ENCODE peak calls at places on chromosomes 1 and 21, in four cellular contexts. E is GM12865, X is thoracic aorta, M is BE2C. V is an unnamed sample.

GRCh38 chr1:183244466-183244865 is 58.4 kb downstream of the LAMC2 start:
- DNase-seq in E (no peak), X (no peak), M (no peak), V (no peak)

GRCh38 chr1:181099152-181100014 is 10.9 kb downstream of the IER5 start:
- DNase-seq in E (peak), X (no peak), M (no peak), V (peak)

GRCh38 chr1:94666797-94667196 is 125.2 kb upstream of the F3 start:
- DNase-seq in E (no peak), X (no peak), M (no peak), V (no peak)

GRCh38 chr1:82086739-82087138 is 286.0 kb downstream of the ADGRL2 start:
- DNase-seq in E (no peak), X (no peak), M (no peak), V (no peak)

GRCh38 chr1:239711768-239712167 is 325.4 kb downstream of the CHRM3 start:
- DNase-seq in E (no peak), X (no peak), M (no peak), V (no peak)

GRCh38 chr1:66464802-66465201 is 69.2 kb upstream of the SGIP1 start:
- DNase-seq in E (no peak), X (no peak), M (no peak), V (no peak)

GRCh38 chr1:87450136-87450535 is 121.5 kb downstream of the LMO4 start:
- DNase-seq in E (peak), X (no peak), M (no peak), V (no peak)

GRCh38 chr21:18373631-18374030 is 30.0 kb downstream of the TMPRSS15 start:
- DNase-seq in E (no peak), X (no peak), M (no peak), V (no peak)

GRCh38 chr1:165073402-165074007 is 283.0 kb downstream of the LMX1A start:
- DNase-seq in E (peak), X (no peak), M (peak), V (no peak)

GRCh38 chr1:153533689-153534201 is 2.0 kb downstream of the S100A6 start:
- DNase-seq in E (no peak), X (peak), M (peak), V (no peak)

GRCh38 chr1:14924012-14924452 is 229.5 kb upstream of the TMEM51 start:
- DNase-seq in E (peak), X (no peak), M (peak), V (no peak)

GRCh38 chr1:226945106-226945857 is 5.2 kb downstream of the COQ8A start:
- DNase-seq in E (no peak), X (no peak), M (no peak), V (no peak)

GRCh38 chr21:36692125-36692843 is 6.6 kb upstream of the SIM2 start:
- DNase-seq in E (no peak), X (no peak), M (no peak), V (no peak)

GRCh38 chr1:179937668-179938259 is 16.8 kb upstream of the CEP350 start:
- DNase-seq in E (no peak), X (no peak), M (no peak), V (no peak)

GRCh38 chr1:231748744-231749143 is 122.2 kb downstream of the DISC1 start:
- DNase-seq in E (no peak), X (no peak), M (peak), V (no peak)

GRCh38 chr1:14365226-14365994 is 233.1 kb upstream of the KAZN start:
- DNase-seq in E (no peak), X (no peak), M (no peak), V (no peak)

GRCh38 chr1:175678471-175678870 is 64.9 kb downstream of the TNR start:
- DNase-seq in E (no peak), X (no peak), M (no peak), V (no peak)

GRCh38 chr1:40817791-40818263 is 34.2 kb downstream of the KCNQ4 start:
- DNase-seq in E (peak), X (no peak), M (no peak), V (no peak)

GRCh38 chr1:21599402-21599801 is 69.8 kb downstream of the RAP1GAP start:
- DNase-seq in E (no peak), X (no peak), M (no peak), V (no peak)
- H3K4me3 ChIP-seq in E (no peak), X (no peak), M (no peak), V (no peak)

DNA sequence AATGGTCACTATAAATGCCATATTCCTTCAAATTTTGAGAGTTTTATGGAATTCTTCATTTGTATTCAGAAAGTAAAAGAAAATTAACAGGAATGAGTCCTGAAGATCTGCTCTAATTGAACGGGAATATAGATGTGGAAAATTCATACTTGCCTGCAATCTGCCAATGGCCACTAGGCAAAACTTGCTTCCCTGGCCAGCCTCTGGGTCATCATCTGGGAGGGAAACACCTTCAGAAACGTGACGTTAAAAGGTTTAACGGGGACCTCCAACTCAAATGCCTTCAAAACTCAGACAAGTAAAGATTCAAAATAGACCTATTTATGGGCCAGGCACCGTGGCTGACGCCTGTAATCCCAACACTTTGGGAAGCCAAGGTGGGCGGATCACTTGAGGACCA is 21.7 kb upstream of the CTSK start:
- DNase-seq in E (no peak), X (no peak), M (no peak), V (no peak)
- TF ChIP-seq CTCF in E (peak), X (peak), M (peak), V (peak)

DNA sequence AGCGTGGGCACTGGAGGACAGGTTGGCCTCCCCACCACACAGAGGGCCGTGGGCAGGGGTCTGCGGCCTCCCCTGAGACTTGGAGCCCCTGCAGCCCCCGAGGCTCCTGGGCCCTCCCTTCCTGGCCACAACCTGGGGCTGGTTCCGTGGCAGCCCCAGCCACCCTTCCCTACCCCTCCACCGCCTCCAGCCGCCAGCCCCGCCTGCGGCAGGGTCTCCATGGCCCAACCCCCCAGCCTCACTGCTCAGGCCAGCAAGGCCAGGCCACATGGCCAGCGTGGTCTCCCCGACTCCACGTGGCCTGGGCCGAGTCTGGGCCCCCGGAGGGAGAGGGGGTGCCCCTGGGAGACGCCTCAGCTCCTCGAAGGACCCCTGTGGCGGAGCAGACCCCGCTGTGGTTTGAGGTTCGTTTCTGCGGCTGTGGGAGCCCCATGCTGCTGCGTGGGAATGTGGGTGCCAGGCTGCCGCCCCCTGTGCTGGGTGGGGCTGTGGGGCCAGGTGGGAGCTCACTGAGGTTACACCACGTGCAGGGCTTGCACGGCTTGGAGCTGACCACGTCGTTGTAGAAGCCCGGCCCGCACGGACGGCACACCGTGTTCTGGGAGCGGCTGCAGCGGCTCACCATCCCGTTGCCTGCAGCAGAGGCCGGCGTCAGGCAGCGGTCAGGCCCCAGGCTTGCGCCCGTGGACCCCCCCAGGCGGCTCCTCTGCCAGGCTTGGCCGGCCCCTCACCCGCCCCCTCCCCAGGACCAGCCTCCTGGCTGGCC is 617 bp downstream of the TNFRSF4 start:
- DNase-seq in E (no peak), X (no peak), M (peak), V (no peak)
- H3K4me3 ChIP-seq in E (no peak), X (peak), M (no peak), V (no peak)

DNA sequence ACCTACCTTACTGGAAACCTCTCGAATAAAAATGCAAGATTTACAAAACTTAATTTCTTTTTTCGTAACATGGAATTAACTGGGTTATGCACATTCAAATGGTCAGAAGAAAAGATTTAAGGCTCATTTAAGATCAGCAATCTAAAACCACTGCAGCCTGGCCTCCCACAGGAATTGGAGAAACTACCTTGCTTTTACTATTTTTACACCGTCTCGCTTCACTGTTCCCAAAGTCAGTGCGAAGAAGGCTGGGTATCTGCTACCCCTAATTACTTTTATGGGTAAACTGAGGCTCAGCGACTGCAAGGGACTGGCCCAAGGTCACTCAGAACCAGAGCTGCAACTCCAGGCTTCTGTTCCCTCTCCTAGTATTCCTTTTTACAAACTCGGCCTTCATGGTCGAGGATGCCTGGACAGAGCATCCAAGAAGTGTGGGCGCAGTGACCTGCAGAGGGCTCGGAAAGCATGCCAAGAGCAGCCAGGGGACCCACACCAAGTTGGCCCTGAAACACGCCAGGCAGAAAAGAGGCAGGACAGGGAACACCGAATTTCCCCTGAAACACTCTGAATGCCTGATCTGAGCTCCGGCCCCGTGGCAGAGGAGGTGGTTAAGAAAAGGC is 931 bp downstream of the PAXBP1 start:
- DNase-seq in E (peak), X (no peak), M (no peak), V (no peak)
- TF ChIP-seq CTCF in E (no peak), X (no peak), M (peak), V (no peak)

GRCh38 chr1:32208463-32208862 is 426 bp upstream of the DCDC2B start:
- DNase-seq in E (no peak), X (no peak), M (no peak), V (no peak)

GRCh38 chr1:32208891-32209309 is at the start of gene DCDC2B:
- DNase-seq in E (no peak), X (no peak), M (peak), V (no peak)

GRCh38 chr1:32201011-32201855 is 838 bp downstream of the CCDC28B start:
- DNase-seq in E (peak), X (no peak), M (peak), V (peak)

GRCh38 chr1:32204943-32205361 is 519 bp upstream of the IQCC start:
- DNase-seq in E (no peak), X (no peak), M (no peak), V (no peak)

DNA sequence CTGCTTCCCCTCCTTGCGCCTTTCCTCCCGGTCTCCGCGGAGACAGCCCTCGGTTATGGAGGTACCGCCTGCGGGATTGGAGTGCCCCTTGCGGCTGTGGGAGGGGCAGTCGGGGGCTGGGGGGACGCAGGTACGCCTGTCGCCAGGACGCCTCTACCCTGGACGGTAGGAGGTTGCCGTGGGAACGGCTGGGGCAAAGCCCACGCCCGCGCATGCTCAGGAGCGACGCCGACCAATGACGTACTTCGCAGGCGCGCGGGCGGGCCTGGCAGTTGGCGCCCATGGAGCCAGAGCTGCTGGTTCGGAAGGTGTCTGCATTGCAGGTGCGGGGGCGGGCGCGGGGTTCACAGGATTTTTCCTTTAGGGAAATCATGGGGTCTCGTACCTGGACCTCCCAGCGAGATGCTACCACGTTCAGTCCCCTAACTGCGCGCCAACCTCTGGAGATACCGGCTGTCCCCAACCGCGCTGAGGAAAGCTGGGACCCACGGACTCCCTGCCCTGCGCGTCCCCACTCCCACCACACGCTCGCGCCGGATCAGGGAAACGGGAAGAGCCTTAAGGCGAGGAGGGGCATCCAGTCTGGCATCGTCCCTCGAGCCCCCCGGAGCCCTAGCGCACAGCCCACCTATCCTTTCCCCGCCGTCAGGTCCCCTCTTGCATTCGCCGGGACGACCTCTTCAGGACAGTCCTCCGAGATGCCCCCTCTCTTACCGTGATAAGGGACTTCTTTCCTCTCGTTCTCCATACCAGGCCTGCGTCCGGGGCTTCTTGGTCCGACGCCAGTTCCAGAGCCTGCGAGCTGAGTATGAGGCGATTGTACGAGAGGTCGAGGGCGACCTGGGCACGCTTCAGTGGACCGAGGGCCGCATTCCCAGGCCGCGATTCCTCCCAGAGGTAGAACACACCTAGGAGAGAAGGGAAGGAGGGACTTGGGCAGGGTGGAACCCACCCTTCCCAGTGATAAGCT is at the start of gene IQCC:
- DNase-seq in E (peak), X (peak), M (peak), V (peak)
- H3K4me3 ChIP-seq in E (peak), X (peak), M (peak), V (peak)

GRCh38 chr1:148333875-148334338 is 149.2 kb downstream of the PPIAL4G start:
- DNase-seq in E (no peak), X (no peak), M (no peak), V (no peak)

GRCh38 chr1:148328884-148329283 is 154.2 kb downstream of the PPIAL4G start:
- DNase-seq in E (no peak), X (no peak), M (no peak), V (no peak)

DNA sequence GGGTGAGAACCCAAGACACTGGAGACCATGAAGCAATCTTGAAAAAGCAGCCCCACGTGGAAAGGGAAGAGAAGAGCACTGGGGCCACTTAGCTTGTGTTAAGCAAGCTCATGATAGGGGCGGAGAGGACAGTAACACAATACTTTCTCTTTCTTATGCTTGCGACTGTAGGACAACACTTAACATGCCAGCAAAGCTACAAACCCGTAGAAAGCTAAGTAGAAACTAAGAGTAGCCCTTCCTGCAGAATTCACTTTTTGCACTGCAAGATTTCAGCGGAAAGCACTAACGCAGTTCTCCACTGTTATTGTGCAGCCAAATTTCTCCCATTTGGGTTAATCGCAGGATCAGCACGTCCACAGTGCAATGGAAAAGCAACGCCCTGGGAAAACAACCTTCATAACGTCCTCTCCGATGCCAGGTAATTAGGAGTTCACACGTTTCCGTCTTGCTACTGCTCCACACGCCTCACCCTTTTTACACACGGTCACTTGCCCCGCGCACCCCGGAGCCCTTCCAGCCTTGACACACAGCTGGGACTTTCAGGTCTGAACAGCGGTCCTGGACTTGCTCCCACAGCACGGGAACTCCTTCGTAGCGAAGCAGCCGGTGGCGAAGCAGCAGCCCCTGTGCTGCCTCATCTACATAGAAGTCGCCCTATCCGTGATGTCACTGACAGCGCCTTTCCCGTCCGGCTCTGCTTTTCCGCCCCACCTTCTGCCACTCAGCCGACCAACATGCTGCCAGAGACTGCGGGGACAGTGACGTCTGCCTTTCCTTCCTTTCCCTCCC is 148.6 kb downstream of the PPIAL4G start:
- DNase-seq in E (peak), X (peak), M (peak), V (peak)
- TF ChIP-seq CTCF in E (no peak), X (no peak), M (no peak), V (peak)

DNA sequence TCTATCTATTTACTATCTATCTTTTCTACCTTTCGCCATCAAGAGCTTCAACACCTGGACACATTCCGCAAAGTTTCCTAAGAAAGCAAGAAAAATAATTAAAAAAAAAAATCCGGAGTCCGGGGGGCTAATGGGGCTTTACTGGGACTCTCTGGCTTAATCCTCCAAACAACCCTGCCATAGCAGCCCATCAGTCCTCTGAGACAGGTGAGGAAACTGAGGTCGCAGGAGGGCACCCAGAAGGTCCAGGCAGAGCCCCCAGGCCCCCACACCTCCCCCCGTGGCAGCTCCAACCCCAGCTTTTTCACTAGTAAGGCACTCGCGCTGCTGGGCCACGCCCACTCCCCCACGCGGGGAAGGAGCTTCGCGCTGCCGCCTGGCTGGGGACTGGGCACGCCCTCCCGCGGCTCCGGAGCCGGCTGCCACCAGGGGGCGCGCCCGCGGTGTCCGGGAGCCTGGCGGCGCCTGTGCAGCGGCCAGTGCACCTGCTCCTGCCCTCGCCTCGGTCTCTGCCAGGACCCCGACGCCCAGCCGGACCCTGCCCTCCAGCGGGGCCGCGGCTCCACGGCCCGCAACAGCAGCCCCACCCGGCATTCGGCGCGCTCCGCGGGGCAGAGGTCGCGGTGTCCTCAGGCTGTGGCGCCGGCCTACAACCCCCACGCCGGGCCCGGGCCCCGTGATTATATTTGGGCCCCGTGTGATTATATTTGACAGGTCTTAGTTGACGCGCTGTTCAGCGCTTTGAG is 54.1 kb upstream of the SAMD11 start:
- DNase-seq in E (peak), X (no peak), M (peak), V (no peak)
- H3K4me3 ChIP-seq in E (no peak), X (peak), M (no peak), V (no peak)

DNA sequence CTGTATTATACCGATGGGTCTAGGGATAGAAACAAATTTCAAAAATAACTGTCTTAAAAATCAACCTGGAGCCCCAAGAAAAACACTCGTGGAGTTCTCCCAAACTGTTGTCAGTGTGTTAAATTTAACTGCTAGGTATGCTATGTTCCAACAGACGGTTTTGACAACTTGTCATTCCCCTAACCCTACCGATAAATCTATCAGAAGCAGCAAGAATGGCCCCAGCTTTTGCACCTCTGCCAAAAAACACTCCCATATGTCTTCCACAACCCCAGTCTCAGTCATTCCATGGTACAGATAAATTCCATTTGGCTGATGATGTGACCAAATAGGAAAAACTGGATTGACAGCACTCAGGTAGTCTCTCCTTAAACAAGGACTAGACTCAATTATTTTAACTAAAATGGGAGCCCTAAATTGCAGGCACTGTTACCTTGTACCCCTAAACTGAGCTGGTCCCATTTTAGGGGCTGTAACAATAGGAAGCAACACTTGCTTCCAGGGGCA is 4.9 kb downstream of the UCHL5 start:
- DNase-seq in E (no peak), X (no peak), M (no peak), V (no peak)
- TF ChIP-seq CTCF in E (no peak), X (no peak), M (no peak), V (no peak)

GRCh38 chr1:206110161-206110560 is 7.0 kb downstream of the AVPR1B start:
- DNase-seq in E (no peak), X (no peak), M (no peak), V (no peak)

GRCh38 chr1:206110820-206111219 is 6.4 kb downstream of the AVPR1B start:
- DNase-seq in E (no peak), X (no peak), M (no peak), V (no peak)

GRCh38 chr1:206114692-206115430 is 2.3 kb downstream of the AVPR1B start:
- DNase-seq in E (no peak), X (no peak), M (no peak), V (no peak)

GRCh38 chr1:206111528-206111927 is 5.7 kb downstream of the AVPR1B start:
- DNase-seq in E (no peak), X (no peak), M (no peak), V (no peak)

GRCh38 chr1:206112600-206113301 is 4.4 kb downstream of the AVPR1B start:
- DNase-seq in E (no peak), X (no peak), M (no peak), V (no peak)
- H3K4me3 ChIP-seq in E (no peak), X (no peak), M (no peak), V (no peak)

V was measured in GM12864.